ENCODE peak calls at places on chromosomes 7 and 10, in five cellular contexts. One of them, this sample, is unnamed.

GRCh38 chr7:79778786-79779382 is 325.4 kb upstream of the MAGI2 start:
- DNase-seq in PC-3: no peak
- DNase-seq in epithelial cell of proximal tubule: no peak
- DNase-seq in lower leg skin: no peak
- DNase-seq in BE2C: no peak
- DNase-seq in this sample: peak; percentile 92

GRCh38 chr10:17214991-17215781 is 12.9 kb upstream of the VIM start:
- DNase-seq in PC-3: peak; percentile 82
- DNase-seq in epithelial cell of proximal tubule: no peak
- DNase-seq in lower leg skin: no peak
- DNase-seq in BE2C: no peak
- DNase-seq in this sample: peak; percentile 79

GRCh38 chr10:27713906-27714305 is 31.7 kb downstream of the MKX start:
- DNase-seq in PC-3: no peak
- DNase-seq in epithelial cell of proximal tubule: no peak
- DNase-seq in lower leg skin: no peak
- DNase-seq in BE2C: no peak
- DNase-seq in this sample: no peak

GRCh38 chr10:98414932-98415709 is at the start of gene PYROXD2:
- DNase-seq in PC-3: peak; percentile 91
- DNase-seq in epithelial cell of proximal tubule: peak; percentile 44
- DNase-seq in lower leg skin: peak; percentile 83
- DNase-seq in BE2C: peak; percentile 87
- DNase-seq in this sample: peak; percentile 94

GRCh38 chr7:78007231-78007630 is 208.7 kb downstream of the PHTF2 start:
- DNase-seq in PC-3: no peak
- DNase-seq in epithelial cell of proximal tubule: no peak
- DNase-seq in lower leg skin: no peak
- DNase-seq in BE2C: no peak
- DNase-seq in this sample: no peak

GRCh38 chr10:114096864-114097263 is 53.2 kb downstream of the ADRB1 start:
- DNase-seq in PC-3: no peak
- DNase-seq in epithelial cell of proximal tubule: no peak
- DNase-seq in lower leg skin: no peak
- DNase-seq in BE2C: no peak
- DNase-seq in this sample: no peak

GRCh38 chr10:133474027-133474426 is 20.3 kb downstream of the SCART1 start:
- DNase-seq in PC-3: no peak
- DNase-seq in epithelial cell of proximal tubule: no peak
- DNase-seq in lower leg skin: no peak
- DNase-seq in BE2C: no peak
- DNase-seq in this sample: no peak

GRCh38 chr7:43077732-43078391 is 34.6 kb upstream of the HECW1 start:
- DNase-seq in PC-3: peak; percentile 54
- DNase-seq in epithelial cell of proximal tubule: no peak
- DNase-seq in lower leg skin: no peak
- DNase-seq in BE2C: peak; percentile 37
- DNase-seq in this sample: peak; percentile 71

GRCh38 chr7:123749537-123749857 is 694 bp upstream of the WASL start:
- DNase-seq in PC-3: peak; percentile 70
- DNase-seq in epithelial cell of proximal tubule: peak; percentile 41
- DNase-seq in lower leg skin: peak; percentile 56
- DNase-seq in BE2C: no peak
- DNase-seq in this sample: peak; percentile 78

GRCh38 chr7:45239486-45239885 is 81.9 kb downstream of the RAMP3 start:
- DNase-seq in PC-3: peak; percentile 86
- DNase-seq in epithelial cell of proximal tubule: no peak
- DNase-seq in lower leg skin: no peak
- DNase-seq in BE2C: no peak
- DNase-seq in this sample: peak; percentile 25

GRCh38 chr7:92044940-92045339 is 89.3 kb downstream of the CYP51A1 start:
- DNase-seq in PC-3: no peak
- DNase-seq in epithelial cell of proximal tubule: no peak
- DNase-seq in lower leg skin: no peak
- DNase-seq in BE2C: no peak
- DNase-seq in this sample: no peak

GRCh38 chr10:104449402-104449801 is 95.8 kb downstream of the CFAP58 start:
- DNase-seq in PC-3: no peak
- DNase-seq in epithelial cell of proximal tubule: no peak
- DNase-seq in lower leg skin: no peak
- DNase-seq in BE2C: no peak
- DNase-seq in this sample: no peak

GRCh38 chr7:85030893-85031292 is 156.0 kb downstream of the SEMA3D start:
- DNase-seq in PC-3: peak; percentile 74
- DNase-seq in epithelial cell of proximal tubule: no peak
- DNase-seq in lower leg skin: no peak
- DNase-seq in BE2C: no peak
- DNase-seq in this sample: peak; percentile 76

GRCh38 chr7:18859331-18859730 is 258.1 kb downstream of the TWIST1 start:
- DNase-seq in PC-3: no peak
- DNase-seq in epithelial cell of proximal tubule: no peak
- DNase-seq in lower leg skin: no peak
- DNase-seq in BE2C: no peak
- DNase-seq in this sample: no peak

GRCh38 chr7:41732279-41733062 is 29.6 kb upstream of the INHBA start:
- DNase-seq in PC-3: peak; percentile 44
- DNase-seq in epithelial cell of proximal tubule: no peak
- DNase-seq in lower leg skin: no peak
- DNase-seq in BE2C: no peak
- DNase-seq in this sample: peak; percentile 34

GRCh38 chr7:151847136-151847535 is 29.8 kb downstream of the PRKAG2 start:
- DNase-seq in PC-3: no peak
- DNase-seq in epithelial cell of proximal tubule: no peak
- DNase-seq in lower leg skin: no peak
- DNase-seq in BE2C: no peak
- DNase-seq in this sample: no peak

GRCh38 chr7:80131675-80132435 is 2.8 kb upstream of the GNAI1 start:
- DNase-seq in PC-3: no peak
- DNase-seq in epithelial cell of proximal tubule: no peak
- DNase-seq in lower leg skin: no peak
- DNase-seq in BE2C: no peak
- DNase-seq in this sample: no peak

GRCh38 chr7:128827971-128828711 is 2.1 kb upstream of the FLNC start:
- DNase-seq in PC-3: peak; percentile 45
- DNase-seq in epithelial cell of proximal tubule: no peak
- DNase-seq in lower leg skin: no peak
- DNase-seq in BE2C: no peak
- DNase-seq in this sample: peak; percentile 74

GRCh38 chr10:72263613-72264241 is 10.0 kb upstream of the DDIT4 start:
- DNase-seq in PC-3: peak; percentile 73
- DNase-seq in epithelial cell of proximal tubule: no peak
- DNase-seq in lower leg skin: no peak
- DNase-seq in BE2C: peak; percentile 46
- DNase-seq in this sample: peak; percentile 38

GRCh38 chr7:16395121-16395520 is 26.2 kb downstream of the CRPPA start:
- DNase-seq in PC-3: no peak
- DNase-seq in epithelial cell of proximal tubule: no peak
- DNase-seq in lower leg skin: no peak
- DNase-seq in BE2C: no peak
- DNase-seq in this sample: no peak

DNA sequence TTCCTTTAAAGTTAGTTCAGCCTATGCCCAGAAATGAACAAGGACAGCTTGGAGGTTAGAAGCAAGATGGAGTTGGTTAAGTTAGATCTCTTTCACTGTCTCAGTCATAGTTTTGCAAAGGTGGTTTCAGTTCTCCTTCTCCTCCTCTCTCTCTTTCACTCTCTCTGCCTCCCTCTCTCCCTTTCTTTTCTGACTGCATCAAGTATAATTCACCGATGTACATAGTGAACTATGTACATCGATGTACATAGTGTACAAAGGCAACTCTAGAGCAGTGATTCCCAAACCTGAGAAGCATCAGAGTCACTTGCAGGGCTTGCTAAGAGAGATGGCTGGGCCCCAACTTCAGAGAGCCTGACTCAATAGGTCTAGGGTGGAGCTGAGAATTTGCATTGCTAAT is 1259.7 kb downstream of the TYW1 start:
- DNase-seq in PC-3: no peak
- DNase-seq in epithelial cell of proximal tubule: no peak
- DNase-seq in lower leg skin: no peak
- DNase-seq in BE2C: no peak
- DNase-seq in this sample: no peak
- H3K4me3 ChIP-seq in PC-3: no peak overlapping the region
- H3K4me3 ChIP-seq in epithelial cell of proximal tubule: no peak overlapping the region
- H3K4me3 ChIP-seq in lower leg skin: no peak overlapping the region
- H3K4me3 ChIP-seq in BE2C: no peak overlapping the region
- H3K4me3 ChIP-seq in this sample: no peak overlapping the region

GRCh38 chr7:101175664-101176063 is 4.4 kb downstream of the NAT16 start:
- DNase-seq in PC-3: no peak
- DNase-seq in epithelial cell of proximal tubule: no peak
- DNase-seq in lower leg skin: no peak
- DNase-seq in BE2C: no peak
- DNase-seq in this sample: no peak

GRCh38 chr7:101173752-101174244 is 6.3 kb downstream of the NAT16 start:
- DNase-seq in PC-3: peak; percentile 75
- DNase-seq in epithelial cell of proximal tubule: no peak
- DNase-seq in lower leg skin: no peak
- DNase-seq in BE2C: no peak
- DNase-seq in this sample: peak; percentile 58

GRCh38 chr7:101172854-101173751 is 7.0 kb downstream of the NAT16 start:
- DNase-seq in PC-3: peak; percentile 91
- DNase-seq in epithelial cell of proximal tubule: no peak
- DNase-seq in lower leg skin: no peak
- DNase-seq in BE2C: no peak
- DNase-seq in this sample: peak; percentile 78

GRCh38 chr7:101172005-101172853 is 6.9 kb upstream of the VGF start:
- DNase-seq in PC-3: no peak
- DNase-seq in epithelial cell of proximal tubule: no peak
- DNase-seq in lower leg skin: no peak
- DNase-seq in BE2C: no peak
- DNase-seq in this sample: no peak

DNA sequence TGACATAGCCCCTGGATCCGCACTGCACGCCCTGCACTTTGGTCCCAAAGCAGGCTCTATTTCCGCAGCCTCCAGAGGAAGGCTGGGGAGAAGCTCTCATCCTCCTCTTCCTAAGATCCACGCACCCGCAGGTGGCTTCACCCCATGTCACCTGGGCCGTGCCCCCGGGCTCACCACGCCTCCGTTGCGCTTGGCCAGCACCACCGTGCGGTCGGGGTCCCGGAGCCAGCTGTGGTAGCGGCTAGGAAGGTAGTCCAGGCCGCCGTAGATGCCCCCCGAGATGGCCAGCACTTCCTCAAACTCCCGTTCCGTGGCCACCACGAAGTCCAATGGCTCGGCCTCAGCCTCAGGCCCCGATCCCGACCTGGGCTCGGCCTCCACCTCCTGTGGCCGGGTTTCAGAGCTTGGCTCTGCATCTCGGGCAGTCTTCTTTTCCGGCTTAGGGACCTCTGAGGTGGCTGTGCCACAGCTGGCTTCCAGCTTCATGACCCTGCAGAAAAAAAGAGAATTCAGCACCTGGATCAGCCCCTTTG is 5.7 kb downstream of the NAT16 start:
- DNase-seq in PC-3: no peak
- DNase-seq in epithelial cell of proximal tubule: no peak
- DNase-seq in lower leg skin: no peak
- DNase-seq in BE2C: no peak
- DNase-seq in this sample: no peak
- TF ChIP-seq CTCF in PC-3: no peak
- TF ChIP-seq CTCF in epithelial cell of proximal tubule: no peak
- TF ChIP-seq CTCF in lower leg skin: no peak
- TF ChIP-seq CTCF in BE2C: no peak
- TF ChIP-seq CTCF in this sample: no peak

DNA sequence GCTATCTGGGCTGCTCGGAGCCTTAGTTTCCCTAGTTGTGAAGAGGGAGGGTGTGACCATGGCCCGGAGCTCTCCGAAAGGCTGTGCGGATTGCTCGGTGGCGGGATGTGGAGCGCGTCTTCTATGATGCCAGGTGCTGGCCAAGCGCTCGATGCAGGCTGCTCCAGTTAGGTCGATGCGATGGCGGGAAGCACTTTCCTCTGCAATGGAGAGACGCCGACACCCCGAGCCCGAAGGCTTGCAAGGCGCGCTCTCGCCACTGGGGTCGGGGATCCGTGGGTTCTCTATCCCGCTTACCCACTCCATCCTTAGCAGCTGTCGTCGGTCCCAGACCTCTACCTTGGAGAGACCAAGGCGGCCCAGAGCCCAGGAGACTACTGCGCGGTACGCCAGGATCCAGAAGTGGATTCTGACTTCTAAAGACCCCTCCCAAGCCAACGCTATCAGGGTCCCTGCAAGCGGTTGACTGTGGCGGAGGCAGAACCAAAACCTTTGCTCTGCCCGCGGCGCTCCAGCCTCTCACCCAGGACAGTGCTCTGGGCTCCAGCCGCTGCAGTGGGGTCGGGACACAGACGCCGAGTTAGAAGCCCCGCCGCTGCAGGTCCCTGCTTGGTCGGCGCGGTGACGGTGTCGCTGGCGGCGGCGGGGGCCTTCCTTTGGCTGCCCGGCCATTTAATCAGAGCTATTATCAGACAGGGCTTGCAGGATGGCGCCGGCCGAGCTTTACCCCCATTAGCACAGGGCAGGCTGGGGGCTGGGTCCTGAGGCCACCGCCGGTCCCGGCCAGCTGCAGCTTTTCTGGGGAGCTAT is 7.8 kb upstream of the TBX20 start:
- DNase-seq in PC-3: no peak
- DNase-seq in epithelial cell of proximal tubule: no peak
- DNase-seq in lower leg skin: no peak
- DNase-seq in BE2C: no peak
- DNase-seq in this sample: no peak
- H3K4me3 ChIP-seq in PC-3: no peak overlapping the region
- H3K4me3 ChIP-seq in epithelial cell of proximal tubule: no peak overlapping the region
- H3K4me3 ChIP-seq in lower leg skin: no peak overlapping the region
- H3K4me3 ChIP-seq in BE2C: no peak overlapping the region
- H3K4me3 ChIP-seq in this sample: peak overlapping the region; percentile 22

GRCh38 chr10:58464956-58465355 is 47.7 kb upstream of the BICC1 start:
- DNase-seq in PC-3: no peak
- DNase-seq in epithelial cell of proximal tubule: no peak
- DNase-seq in lower leg skin: no peak
- DNase-seq in BE2C: no peak
- DNase-seq in this sample: no peak
- TF ChIP-seq CTCF in PC-3: peak; percentile 21
- TF ChIP-seq CTCF in epithelial cell of proximal tubule: peak; percentile 17
- TF ChIP-seq CTCF in lower leg skin: no peak
- TF ChIP-seq CTCF in BE2C: no peak
- TF ChIP-seq CTCF in this sample: no peak